ENCODE peak calls at places on chromosomes 5 and 9, in ten cellular contexts. One of them, this sample, is unnamed.

GRCh38 chr5:138330813-138331448 is 673 bp downstream of the CDC25C start:
- DNase-seq in Peyer's patch: no peak
- DNase-seq in esophagus squamous epithelium: no peak
- DNase-seq in breast epithelium: no peak
- DNase-seq in body of pancreas: no peak
- DNase-seq in HCT116: no peak
- DNase-seq in GM12878: no peak
- DNase-seq in heart left ventricle: no peak
- DNase-seq in upper lobe of left lung: no peak
- DNase-seq in stomach: no peak
- DNase-seq in this sample: no peak

GRCh38 chr5:41510176-41510831 is at the start of gene PLCXD3:
- DNase-seq in Peyer's patch: peak
- DNase-seq in esophagus squamous epithelium: no peak
- DNase-seq in breast epithelium: no peak
- DNase-seq in body of pancreas: peak
- DNase-seq in HCT116: no peak
- DNase-seq in GM12878: no peak
- DNase-seq in heart left ventricle: peak
- DNase-seq in upper lobe of left lung: peak
- DNase-seq in stomach: peak
- DNase-seq in this sample: no peak

GRCh38 chr9:23556459-23556858 is 269.6 kb downstream of the ELAVL2 start:
- DNase-seq in Peyer's patch: no peak
- DNase-seq in esophagus squamous epithelium: no peak
- DNase-seq in breast epithelium: no peak
- DNase-seq in body of pancreas: no peak
- DNase-seq in HCT116: no peak
- DNase-seq in GM12878: no peak
- DNase-seq in heart left ventricle: no peak
- DNase-seq in upper lobe of left lung: no peak
- DNase-seq in stomach: no peak
- DNase-seq in this sample: no peak

GRCh38 chr9:78064075-78064474 is 32.5 kb upstream of the GNAQ start:
- DNase-seq in Peyer's patch: no peak
- DNase-seq in esophagus squamous epithelium: no peak
- DNase-seq in breast epithelium: no peak
- DNase-seq in body of pancreas: peak
- DNase-seq in HCT116: no peak
- DNase-seq in GM12878: no peak
- DNase-seq in heart left ventricle: no peak
- DNase-seq in upper lobe of left lung: no peak
- DNase-seq in stomach: no peak
- DNase-seq in this sample: no peak

GRCh38 chr5:181243521-181244307 is at the start of gene RACK1:
- DNase-seq in Peyer's patch: peak
- DNase-seq in esophagus squamous epithelium: no peak
- DNase-seq in breast epithelium: peak
- DNase-seq in body of pancreas: peak
- DNase-seq in HCT116: peak
- DNase-seq in GM12878: peak
- DNase-seq in heart left ventricle: peak
- DNase-seq in upper lobe of left lung: peak
- DNase-seq in stomach: peak
- DNase-seq in this sample: peak

GRCh38 chr5:6615416-6615815 is 17.4 kb downstream of the NSUN2 start:
- DNase-seq in Peyer's patch: no peak
- DNase-seq in esophagus squamous epithelium: no peak
- DNase-seq in breast epithelium: no peak
- DNase-seq in body of pancreas: no peak
- DNase-seq in HCT116: no peak
- DNase-seq in GM12878: no peak
- DNase-seq in heart left ventricle: no peak
- DNase-seq in upper lobe of left lung: no peak
- DNase-seq in stomach: no peak
- DNase-seq in this sample: no peak

GRCh38 chr5:6632324-6632930 is 417 bp downstream of the NSUN2 start:
- DNase-seq in Peyer's patch: no peak
- DNase-seq in esophagus squamous epithelium: no peak
- DNase-seq in breast epithelium: no peak
- DNase-seq in body of pancreas: peak
- DNase-seq in HCT116: no peak
- DNase-seq in GM12878: no peak
- DNase-seq in heart left ventricle: no peak
- DNase-seq in upper lobe of left lung: peak
- DNase-seq in stomach: no peak
- DNase-seq in this sample: no peak

GRCh38 chr9:112663681-112664080 is 54.2 kb downstream of the INIP start:
- DNase-seq in Peyer's patch: no peak
- DNase-seq in esophagus squamous epithelium: no peak
- DNase-seq in breast epithelium: no peak
- DNase-seq in body of pancreas: no peak
- DNase-seq in HCT116: no peak
- DNase-seq in GM12878: no peak
- DNase-seq in heart left ventricle: no peak
- DNase-seq in upper lobe of left lung: no peak
- DNase-seq in stomach: no peak
- DNase-seq in this sample: no peak

GRCh38 chr5:157778121-157778805 is 34.8 kb downstream of the LSM11 start:
- DNase-seq in Peyer's patch: peak
- DNase-seq in esophagus squamous epithelium: no peak
- DNase-seq in breast epithelium: no peak
- DNase-seq in body of pancreas: peak
- DNase-seq in HCT116: peak
- DNase-seq in GM12878: no peak
- DNase-seq in heart left ventricle: no peak
- DNase-seq in upper lobe of left lung: no peak
- DNase-seq in stomach: peak
- DNase-seq in this sample: no peak

GRCh38 chr9:31587176-31587575 is 797.3 kb upstream of the ACO1 start:
- DNase-seq in Peyer's patch: no peak
- DNase-seq in esophagus squamous epithelium: no peak
- DNase-seq in breast epithelium: no peak
- DNase-seq in body of pancreas: no peak
- DNase-seq in HCT116: no peak
- DNase-seq in GM12878: no peak
- DNase-seq in heart left ventricle: no peak
- DNase-seq in upper lobe of left lung: no peak
- DNase-seq in stomach: no peak
- DNase-seq in this sample: no peak

GRCh38 chr9:37678789-37679273 is 28.1 kb downstream of the FRMPD1 start:
- DNase-seq in Peyer's patch: no peak
- DNase-seq in esophagus squamous epithelium: no peak
- DNase-seq in breast epithelium: no peak
- DNase-seq in body of pancreas: no peak
- DNase-seq in HCT116: peak
- DNase-seq in GM12878: no peak
- DNase-seq in heart left ventricle: no peak
- DNase-seq in upper lobe of left lung: no peak
- DNase-seq in stomach: no peak
- DNase-seq in this sample: no peak

GRCh38 chr5:140633081-140633471 is at the start of gene CD14:
- DNase-seq in Peyer's patch: peak
- DNase-seq in esophagus squamous epithelium: no peak
- DNase-seq in breast epithelium: peak
- DNase-seq in body of pancreas: peak
- DNase-seq in HCT116: no peak
- DNase-seq in GM12878: no peak
- DNase-seq in heart left ventricle: no peak
- DNase-seq in upper lobe of left lung: no peak
- DNase-seq in stomach: peak
- DNase-seq in this sample: no peak

GRCh38 chr5:60687927-60688720 is 11.8 kb downstream of the DEPDC1B start:
- DNase-seq in Peyer's patch: no peak
- DNase-seq in esophagus squamous epithelium: no peak
- DNase-seq in breast epithelium: no peak
- DNase-seq in body of pancreas: no peak
- DNase-seq in HCT116: no peak
- DNase-seq in GM12878: no peak
- DNase-seq in heart left ventricle: no peak
- DNase-seq in upper lobe of left lung: no peak
- DNase-seq in stomach: no peak
- DNase-seq in this sample: no peak

GRCh38 chr9:38018964-38019602 is 49.9 kb downstream of the SHB start:
- DNase-seq in Peyer's patch: no peak
- DNase-seq in esophagus squamous epithelium: no peak
- DNase-seq in breast epithelium: peak
- DNase-seq in body of pancreas: peak
- DNase-seq in HCT116: no peak
- DNase-seq in GM12878: no peak
- DNase-seq in heart left ventricle: no peak
- DNase-seq in upper lobe of left lung: no peak
- DNase-seq in stomach: peak
- DNase-seq in this sample: no peak

GRCh38 chr5:172748341-172748843 is 22.6 kb downstream of the DUSP1 start:
- DNase-seq in Peyer's patch: no peak
- DNase-seq in esophagus squamous epithelium: no peak
- DNase-seq in breast epithelium: no peak
- DNase-seq in body of pancreas: no peak
- DNase-seq in HCT116: no peak
- DNase-seq in GM12878: no peak
- DNase-seq in heart left ventricle: peak
- DNase-seq in upper lobe of left lung: peak
- DNase-seq in stomach: no peak
- DNase-seq in this sample: no peak

GRCh38 chr9:71145179-71145578 is 23.8 kb upstream of the TRPM3 start:
- DNase-seq in Peyer's patch: no peak
- DNase-seq in esophagus squamous epithelium: no peak
- DNase-seq in breast epithelium: no peak
- DNase-seq in body of pancreas: no peak
- DNase-seq in HCT116: no peak
- DNase-seq in GM12878: no peak
- DNase-seq in heart left ventricle: no peak
- DNase-seq in upper lobe of left lung: no peak
- DNase-seq in stomach: peak
- DNase-seq in this sample: no peak

DNA sequence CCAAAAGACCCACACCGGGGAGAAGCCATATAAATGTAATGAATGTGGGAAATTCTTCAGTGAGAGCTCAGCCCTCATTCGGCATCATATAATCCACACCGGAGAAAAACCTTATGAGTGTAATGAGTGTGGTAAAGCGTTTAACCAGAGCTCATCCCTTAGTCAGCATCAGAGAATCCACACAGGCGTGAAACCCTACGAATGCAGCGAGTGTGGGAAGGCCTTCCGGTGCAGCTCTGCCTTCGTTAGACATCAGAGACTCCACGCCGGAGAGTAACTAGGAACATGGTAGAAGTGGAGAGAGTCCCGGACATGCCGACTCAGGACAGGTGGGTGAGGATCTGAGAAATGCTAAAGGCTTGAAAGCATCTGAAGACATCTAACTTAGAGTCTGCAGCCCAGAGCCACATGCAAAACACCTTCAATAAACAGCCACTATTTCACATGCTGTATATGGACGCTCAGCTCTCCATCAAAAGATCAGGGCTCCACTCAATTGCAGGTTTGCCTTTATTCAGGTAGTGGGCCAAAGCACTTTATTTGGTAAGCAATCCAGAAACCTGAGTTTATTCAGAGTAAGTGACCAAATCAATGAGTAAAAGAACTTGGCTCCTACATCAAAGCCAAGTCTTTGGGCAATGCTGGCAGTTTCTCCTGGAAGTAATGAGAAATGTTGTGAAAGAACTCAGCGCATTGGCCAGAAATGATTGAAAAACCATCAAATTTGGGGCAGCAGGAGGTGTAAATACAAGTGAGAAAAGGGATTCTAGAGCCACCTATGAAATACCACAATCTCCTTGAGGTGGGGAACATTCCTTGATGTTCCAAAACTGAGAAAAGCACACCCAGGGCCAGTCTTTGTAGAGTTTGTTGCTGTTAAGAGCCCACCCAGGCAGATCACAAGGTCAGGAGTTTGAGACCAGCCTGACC is 6.0 kb downstream of the RPL12 start:
- DNase-seq in Peyer's patch: peak
- DNase-seq in esophagus squamous epithelium: no peak
- DNase-seq in breast epithelium: no peak
- DNase-seq in body of pancreas: no peak
- DNase-seq in HCT116: no peak
- DNase-seq in GM12878: no peak
- DNase-seq in heart left ventricle: no peak
- DNase-seq in upper lobe of left lung: no peak
- DNase-seq in stomach: no peak
- DNase-seq in this sample: peak
- TF ChIP-seq POLR2A in Peyer's patch: no peak
- TF ChIP-seq POLR2A in esophagus squamous epithelium: no peak
- TF ChIP-seq POLR2A in breast epithelium: no peak
- TF ChIP-seq POLR2A in body of pancreas: no peak
- TF ChIP-seq POLR2A in HCT116: peak
- TF ChIP-seq POLR2A in GM12878: peak
- TF ChIP-seq POLR2A in heart left ventricle: no peak
- TF ChIP-seq POLR2A in upper lobe of left lung: no peak
- TF ChIP-seq POLR2A in stomach: no peak
- TF ChIP-seq POLR2A in this sample: no peak

GRCh38 chr5:148005788-148006520 is 57.8 kb upstream of the SPINK5 start:
- DNase-seq in Peyer's patch: no peak
- DNase-seq in esophagus squamous epithelium: no peak
- DNase-seq in breast epithelium: no peak
- DNase-seq in body of pancreas: no peak
- DNase-seq in HCT116: peak
- DNase-seq in GM12878: no peak
- DNase-seq in heart left ventricle: no peak
- DNase-seq in upper lobe of left lung: no peak
- DNase-seq in stomach: no peak
- DNase-seq in this sample: no peak
- TF ChIP-seq CTCF in Peyer's patch: no peak
- TF ChIP-seq CTCF in esophagus squamous epithelium: no peak
- TF ChIP-seq CTCF in breast epithelium: no peak
- TF ChIP-seq CTCF in body of pancreas: no peak
- TF ChIP-seq CTCF in HCT116: peak
- TF ChIP-seq CTCF in GM12878: peak
- TF ChIP-seq CTCF in heart left ventricle: no peak
- TF ChIP-seq CTCF in upper lobe of left lung: no peak
- TF ChIP-seq CTCF in stomach: no peak
- TF ChIP-seq CTCF in this sample: no peak

GRCh38 chr9:117763314-117763713 is 59.1 kb downstream of the TLR4 start:
- DNase-seq in Peyer's patch: no peak
- DNase-seq in esophagus squamous epithelium: no peak
- DNase-seq in breast epithelium: no peak
- DNase-seq in body of pancreas: no peak
- DNase-seq in HCT116: no peak
- DNase-seq in GM12878: no peak
- DNase-seq in heart left ventricle: no peak
- DNase-seq in upper lobe of left lung: no peak
- DNase-seq in stomach: no peak
- DNase-seq in this sample: no peak

GRCh38 chr9:117757566-117757965 is 53.4 kb downstream of the TLR4 start:
- DNase-seq in Peyer's patch: no peak
- DNase-seq in esophagus squamous epithelium: no peak
- DNase-seq in breast epithelium: no peak
- DNase-seq in body of pancreas: no peak
- DNase-seq in HCT116: no peak
- DNase-seq in GM12878: no peak
- DNase-seq in heart left ventricle: no peak
- DNase-seq in upper lobe of left lung: no peak
- DNase-seq in stomach: no peak
- DNase-seq in this sample: no peak
- TF ChIP-seq POLR2A in Peyer's patch: no peak
- TF ChIP-seq POLR2A in esophagus squamous epithelium: no peak
- TF ChIP-seq POLR2A in breast epithelium: no peak
- TF ChIP-seq POLR2A in body of pancreas: no peak
- TF ChIP-seq POLR2A in HCT116: no peak
- TF ChIP-seq POLR2A in GM12878: no peak
- TF ChIP-seq POLR2A in heart left ventricle: no peak
- TF ChIP-seq POLR2A in upper lobe of left lung: no peak
- TF ChIP-seq POLR2A in stomach: no peak
- TF ChIP-seq POLR2A in this sample: no peak

GRCh38 chr5:115888027-115888426 is 46.3 kb downstream of the AP3S1 start:
- DNase-seq in Peyer's patch: no peak
- DNase-seq in esophagus squamous epithelium: no peak
- DNase-seq in breast epithelium: no peak
- DNase-seq in body of pancreas: no peak
- DNase-seq in HCT116: peak
- DNase-seq in GM12878: no peak
- DNase-seq in heart left ventricle: no peak
- DNase-seq in upper lobe of left lung: no peak
- DNase-seq in stomach: no peak
- DNase-seq in this sample: no peak
- TF ChIP-seq CTCF in Peyer's patch: peak
- TF ChIP-seq CTCF in esophagus squamous epithelium: no peak
- TF ChIP-seq CTCF in breast epithelium: no peak
- TF ChIP-seq CTCF in body of pancreas: no peak
- TF ChIP-seq CTCF in HCT116: no peak
- TF ChIP-seq CTCF in GM12878: no peak
- TF ChIP-seq CTCF in heart left ventricle: peak
- TF ChIP-seq CTCF in upper lobe of left lung: no peak
- TF ChIP-seq CTCF in stomach: no peak
- TF ChIP-seq CTCF in this sample: no peak